ENCODE peak calls at places on chromosomes 7 and 10, in five cellular contexts. One of them, this sample, is unnamed.

GRCh38 chr7:24812313-24812945 is 55.2 kb upstream of the GSDME start:
- DNase-seq in glutamatergic neuron: peak
- DNase-seq in activated T-cell treated with anti-CD3 and anti-CD28 coated beads for 48 hours: no peak
- DNase-seq in activated CD8-positive, alpha-beta memory T cell treated with anti-CD3 and anti-CD28 coated beads for 4 hours: no peak
- DNase-seq in nucleus accumbens: peak
- DNase-seq in this sample: no peak

GRCh38 chr7:20053334-20054104 is 163.7 kb downstream of the MACC1 start:
- DNase-seq in activated T-cell treated with anti-CD3 and anti-CD28 coated beads for 48 hours: no peak
- DNase-seq in activated CD8-positive, alpha-beta memory T cell treated with anti-CD3 and anti-CD28 coated beads for 4 hours: no peak
- DNase-seq in glutamatergic neuron: no peak
- DNase-seq in nucleus accumbens: no peak
- DNase-seq in this sample: no peak

GRCh38 chr10:110820321-110820814 is 51.4 kb upstream of the PDCD4 start:
- DNase-seq in activated CD8-positive, alpha-beta memory T cell treated with anti-CD3 and anti-CD28 coated beads for 4 hours: no peak
- DNase-seq in activated T-cell treated with anti-CD3 and anti-CD28 coated beads for 48 hours: no peak
- DNase-seq in nucleus accumbens: no peak
- DNase-seq in glutamatergic neuron: no peak
- DNase-seq in this sample: no peak

GRCh38 chr10:119306514-119306951 is 99.2 kb downstream of the GRK5 start:
- DNase-seq in glutamatergic neuron: no peak
- DNase-seq in nucleus accumbens: no peak
- DNase-seq in activated CD8-positive, alpha-beta memory T cell treated with anti-CD3 and anti-CD28 coated beads for 4 hours: peak
- DNase-seq in activated T-cell treated with anti-CD3 and anti-CD28 coated beads for 48 hours: peak
- DNase-seq in this sample: peak

GRCh38 chr10:33109384-33109783 is 151.4 kb upstream of the ITGB1 start:
- DNase-seq in nucleus accumbens: no peak
- DNase-seq in activated T-cell treated with anti-CD3 and anti-CD28 coated beads for 48 hours: no peak
- DNase-seq in activated CD8-positive, alpha-beta memory T cell treated with anti-CD3 and anti-CD28 coated beads for 4 hours: no peak
- DNase-seq in glutamatergic neuron: no peak
- DNase-seq in this sample: no peak

GRCh38 chr10:78627254-78627795 is 441.4 kb upstream of the ZMIZ1 start:
- DNase-seq in activated T-cell treated with anti-CD3 and anti-CD28 coated beads for 48 hours: no peak
- DNase-seq in activated CD8-positive, alpha-beta memory T cell treated with anti-CD3 and anti-CD28 coated beads for 4 hours: no peak
- DNase-seq in glutamatergic neuron: no peak
- DNase-seq in nucleus accumbens: no peak
- DNase-seq in this sample: no peak

GRCh38 chr10:121927361-121927840 is 430 bp downstream of the ATE1 start:
- DNase-seq in activated T-cell treated with anti-CD3 and anti-CD28 coated beads for 48 hours: peak
- DNase-seq in activated CD8-positive, alpha-beta memory T cell treated with anti-CD3 and anti-CD28 coated beads for 4 hours: peak
- DNase-seq in nucleus accumbens: peak
- DNase-seq in glutamatergic neuron: peak
- DNase-seq in this sample: peak

GRCh38 chr7:96614154-96614867 is 95.3 kb downstream of the SEM1 start:
- DNase-seq in activated CD8-positive, alpha-beta memory T cell treated with anti-CD3 and anti-CD28 coated beads for 4 hours: no peak
- DNase-seq in glutamatergic neuron: no peak
- DNase-seq in activated T-cell treated with anti-CD3 and anti-CD28 coated beads for 48 hours: no peak
- DNase-seq in nucleus accumbens: no peak
- DNase-seq in this sample: no peak

GRCh38 chr10:60399343-60399742 is 9.7 kb upstream of the ANK3 start:
- DNase-seq in activated CD8-positive, alpha-beta memory T cell treated with anti-CD3 and anti-CD28 coated beads for 4 hours: no peak
- DNase-seq in nucleus accumbens: no peak
- DNase-seq in glutamatergic neuron: no peak
- DNase-seq in activated T-cell treated with anti-CD3 and anti-CD28 coated beads for 48 hours: no peak
- DNase-seq in this sample: no peak

GRCh38 chr10:111871458-111871857 is 312.1 kb downstream of the GPAM start:
- DNase-seq in nucleus accumbens: no peak
- DNase-seq in activated T-cell treated with anti-CD3 and anti-CD28 coated beads for 48 hours: no peak
- DNase-seq in activated CD8-positive, alpha-beta memory T cell treated with anti-CD3 and anti-CD28 coated beads for 4 hours: no peak
- DNase-seq in glutamatergic neuron: no peak
- DNase-seq in this sample: no peak

GRCh38 chr7:71793251-71793650 is 618.9 kb downstream of the CALN1 start:
- DNase-seq in activated T-cell treated with anti-CD3 and anti-CD28 coated beads for 48 hours: no peak
- DNase-seq in activated CD8-positive, alpha-beta memory T cell treated with anti-CD3 and anti-CD28 coated beads for 4 hours: no peak
- DNase-seq in glutamatergic neuron: no peak
- DNase-seq in nucleus accumbens: no peak
- DNase-seq in this sample: no peak

GRCh38 chr7:149369497-149369896 is 91.4 kb downstream of the ZNF777 start:
- DNase-seq in activated T-cell treated with anti-CD3 and anti-CD28 coated beads for 48 hours: no peak
- DNase-seq in activated CD8-positive, alpha-beta memory T cell treated with anti-CD3 and anti-CD28 coated beads for 4 hours: no peak
- DNase-seq in glutamatergic neuron: no peak
- DNase-seq in nucleus accumbens: no peak
- DNase-seq in this sample: no peak

GRCh38 chr7:8434290-8435002 is 1.0 kb downstream of the NXPH1 start:
- DNase-seq in activated T-cell treated with anti-CD3 and anti-CD28 coated beads for 48 hours: no peak
- DNase-seq in activated CD8-positive, alpha-beta memory T cell treated with anti-CD3 and anti-CD28 coated beads for 4 hours: no peak
- DNase-seq in glutamatergic neuron: peak
- DNase-seq in nucleus accumbens: no peak
- DNase-seq in this sample: no peak

GRCh38 chr10:64546073-64546472 is 1024.9 kb downstream of the REEP3 start:
- DNase-seq in activated CD8-positive, alpha-beta memory T cell treated with anti-CD3 and anti-CD28 coated beads for 4 hours: no peak
- DNase-seq in glutamatergic neuron: no peak
- DNase-seq in nucleus accumbens: no peak
- DNase-seq in activated T-cell treated with anti-CD3 and anti-CD28 coated beads for 48 hours: no peak
- DNase-seq in this sample: no peak

GRCh38 chr7:139936760-139937310 is 107.8 kb downstream of the TBXAS1 start:
- DNase-seq in nucleus accumbens: no peak
- DNase-seq in activated CD8-positive, alpha-beta memory T cell treated with anti-CD3 and anti-CD28 coated beads for 4 hours: no peak
- DNase-seq in activated T-cell treated with anti-CD3 and anti-CD28 coated beads for 48 hours: no peak
- DNase-seq in glutamatergic neuron: no peak
- DNase-seq in this sample: no peak

GRCh38 chr7:15555385-15555859 is 6.4 kb downstream of the AGMO start:
- DNase-seq in activated T-cell treated with anti-CD3 and anti-CD28 coated beads for 48 hours: no peak
- DNase-seq in glutamatergic neuron: no peak
- DNase-seq in activated CD8-positive, alpha-beta memory T cell treated with anti-CD3 and anti-CD28 coated beads for 4 hours: no peak
- DNase-seq in nucleus accumbens: no peak
- DNase-seq in this sample: no peak

This sample was measured in activated gamma-delta T cell.